ENCODE peak calls at places on chromosomes 11 and 22, in nine cellular contexts. P is heart left ventricle, A is cardiac muscle cell, C is H9, D is Peyer's patch, R is endodermal cell, U is H1, J is tibial nerve, K is right atrium auricular region. G is an unnamed sample. For H3K4me1, the result is how much of the 10 kb centered on the place peaks cover.

GRCh38 chr11:33015621-33016551 is at the start of gene DEPDC7:
- DNase-seq in A (peak), J (peak), P (peak), D (peak), C (peak), U (peak), K (peak), R (peak), G (peak)

GRCh38 chr11:130749216-130749615 is 167.1 kb downstream of the SNX19 start:
- DNase-seq in K (no peak), A (no peak), C (no peak), U (no peak), J (no peak), D (no peak), P (no peak), R (no peak), G (no peak)

GRCh38 chr11:28464252-28464867 is 356.2 kb downstream of the METTL15 start:
- DNase-seq in U (no peak), J (no peak), P (no peak), D (no peak), R (no peak), K (no peak), C (no peak), A (no peak), G (no peak)

GRCh38 chr22:41994506-41994905 is 4.1 kb upstream of the WBP2NL start:
- DNase-seq in C (no peak), J (no peak), D (no peak), A (no peak), U (no peak), P (no peak), K (no peak), R (peak), G (no peak)

GRCh38 chr22:20254975-20255946 is 12.9 kb downstream of the RTN4R start:
- DNase-seq in D (no peak), J (no peak), R (no peak), A (no peak), C (no peak), P (no peak), U (no peak), K (no peak), G (no peak)

GRCh38 chr11:85540635-85541034 is 86.5 kb downstream of the DLG2 start:
- DNase-seq in J (no peak), C (peak), P (no peak), A (no peak), K (no peak), D (no peak), R (peak), U (no peak), G (no peak)

GRCh38 chr11:31369348-31370329 is at the start of the genes DCDC1 and DNAJC24:
- DNase-seq in P (peak), U (peak), K (peak), D (peak), A (peak), R (peak), C (peak), J (peak), G (peak)

GRCh38 chr11:105156231-105156630 is 16.7 kb upstream of the CARD18 start:
- DNase-seq in K (no peak), U (no peak), D (no peak), P (no peak), C (no peak), R (no peak), A (no peak), J (no peak), G (no peak)

GRCh38 chr11:68471360-68472340 is 11.1 kb downstream of the PPP6R3 start:
- DNase-seq in C (no peak), P (no peak), J (no peak), U (peak), K (no peak), D (no peak), A (no peak), R (no peak), G (peak)

GRCh38 chr11:85889676-85890579 is 34.7 kb downstream of the CCDC83 start:
- DNase-seq in P (no peak), K (no peak), A (no peak), D (no peak), R (peak), J (no peak), C (no peak), U (no peak), G (no peak)

GRCh38 chr11:74138572-74138971 is 32.2 kb downstream of the C2CD3 start:
- DNase-seq in K (no peak), J (no peak), D (no peak), U (no peak), C (no peak), P (no peak), R (no peak), A (peak), G (no peak)

GRCh38 chr11:64141081-64141783 is 24.7 kb downstream of the MACROD1 start:
- DNase-seq in U (no peak), P (no peak), R (no peak), J (no peak), D (no peak), A (no peak), C (no peak), K (no peak), G (peak)

GRCh38 chr11:113384551-113384950 is 3.0 kb upstream of the ANKK1 start:
- DNase-seq in J (no peak), D (no peak), C (peak), R (no peak), U (no peak), A (peak), K (no peak), P (no peak), G (no peak)

GRCh38 chr22:20044495-20045151 is 23.7 kb downstream of the TANGO2 start:
- DNase-seq in K (no peak), D (no peak), P (no peak), C (no peak), R (no peak), U (no peak), J (no peak), A (no peak), G (no peak)

GRCh38 chr11:128174465-128175101 is 412.8 kb downstream of the ETS1 start:
- DNase-seq in R (peak), A (peak), D (no peak), U (no peak), P (no peak), J (no peak), C (peak), K (no peak), G (no peak)

GRCh38 chr11:122213111-122213510 is 97.1 kb upstream of the BLID start:
- DNase-seq in K (no peak), A (no peak), D (peak), J (no peak), C (no peak), R (no peak), P (no peak), U (no peak), G (no peak)

GRCh38 chr11:13238879-13239514 is 38.6 kb upstream of the BMAL1 start:
- DNase-seq in U (peak), K (no peak), C (peak), R (peak), P (no peak), J (no peak), A (peak), D (no peak), G (no peak)

GRCh38 chr11:71330349-71330748 is 78.0 kb upstream of the SHANK2 start:
- DNase-seq in D (no peak), A (no peak), R (no peak), U (no peak), P (no peak), J (no peak), K (no peak), C (no peak), G (peak)

GRCh38 chr11:82634091-82634490 is 99.6 kb downstream of the FAM181B start:
- DNase-seq in P (no peak), D (no peak), U (no peak), C (no peak), R (no peak), K (no peak), A (no peak), J (no peak), G (no peak)

GRCh38 chr22:45552580-45553332 is 50.1 kb downstream of the FBLN1 start:
- DNase-seq in A (no peak), J (peak), P (peak), D (peak), U (no peak), R (peak), C (peak), K (no peak), G (peak)

GRCh38 chr11:37313266-37313665 is 715.2 kb upstream of the RAG2 start:
- DNase-seq in P (no peak), A (no peak), D (no peak), U (no peak), R (no peak), C (no peak), K (no peak), J (no peak), G (no peak)

GRCh38 chr11:18371279-18371678 is 23.1 kb upstream of the LDHA start:
- DNase-seq in C (no peak), P (no peak), J (no peak), K (no peak), A (peak), R (no peak), D (no peak), U (no peak), G (no peak)

GRCh38 chr11:69888671-69889076 is 69.5 kb upstream of the FGF3 start:
- DNase-seq in A (peak), C (peak), R (peak), J (peak), K (peak), U (peak), P (no peak), D (peak), G (peak)

GRCh38 chr11:121369366-121369765 is 76.8 kb downstream of the SC5D start:
- DNase-seq in J (no peak), A (no peak), K (no peak), P (no peak), D (no peak), U (no peak), C (no peak), R (no peak), G (no peak)

GRCh38 chr11:106152013-106152412 is 74.6 kb downstream of the AASDHPPT start:
- DNase-seq in K (no peak), D (no peak), U (no peak), C (peak), P (no peak), J (no peak), R (peak), A (no peak), G (no peak)

GRCh38 chr11:3867209-3868071 is 12.0 kb downstream of the STIM1 start:
- DNase-seq in K (peak), A (peak), P (peak), U (no peak), J (no peak), R (no peak), D (no peak), C (no peak), G (no peak)

GRCh38 chr11:101576536-101576935 is 7.3 kb downstream of the TRPC6 start:
- DNase-seq in K (no peak), U (no peak), J (no peak), P (no peak), A (no peak), R (no peak), D (no peak), C (no peak), G (no peak)

GRCh38 chr11:78564037-78564888 is 10.4 kb downstream of the NARS2 start:
- DNase-seq in P (no peak), R (peak), C (no peak), U (no peak), D (no peak), K (no peak), J (no peak), A (peak), G (no peak)

GRCh38 chr11:73185680-73186293 is 32.3 kb upstream of the P2RY2 start:
- DNase-seq in P (no peak), K (no peak), D (no peak), J (no peak), A (no peak), C (no peak), U (no peak), R (no peak), G (peak)

GRCh38 chr11:27329867-27330632 is 33.0 kb downstream of the CCDC34 start:
- DNase-seq in A (no peak), R (no peak), K (no peak), J (no peak), C (no peak), P (no peak), U (no peak), D (no peak), G (no peak)
- H3K4me1 ChIP-seq in A (under half), R (under half), K (under half), J (under half), C (under half), P (under half), U (under half), D (under half), G (under half)

GRCh38 chr11:76653674-76654309 is 16.8 kb downstream of the LRRC32 start:
- DNase-seq in U (no peak), J (peak), C (peak), R (peak), A (no peak), D (peak), P (peak), K (peak), G (peak)

GRCh38 chr11:76654310-76654851 is 16.2 kb downstream of the LRRC32 start:
- DNase-seq in D (peak), C (peak), P (peak), A (no peak), K (peak), J (peak), U (no peak), R (peak), G (peak)

GRCh38 chr11:76655466-76656086 is 15.0 kb downstream of the LRRC32 start:
- DNase-seq in C (peak), U (no peak), A (no peak), D (peak), R (peak), K (no peak), J (no peak), P (no peak), G (peak)

GRCh38 chr11:76654980-76655379 is 15.6 kb downstream of the LRRC32 start:
- DNase-seq in R (peak), P (no peak), J (no peak), D (no peak), U (no peak), K (no peak), A (no peak), C (peak), G (no peak)

DNA sequence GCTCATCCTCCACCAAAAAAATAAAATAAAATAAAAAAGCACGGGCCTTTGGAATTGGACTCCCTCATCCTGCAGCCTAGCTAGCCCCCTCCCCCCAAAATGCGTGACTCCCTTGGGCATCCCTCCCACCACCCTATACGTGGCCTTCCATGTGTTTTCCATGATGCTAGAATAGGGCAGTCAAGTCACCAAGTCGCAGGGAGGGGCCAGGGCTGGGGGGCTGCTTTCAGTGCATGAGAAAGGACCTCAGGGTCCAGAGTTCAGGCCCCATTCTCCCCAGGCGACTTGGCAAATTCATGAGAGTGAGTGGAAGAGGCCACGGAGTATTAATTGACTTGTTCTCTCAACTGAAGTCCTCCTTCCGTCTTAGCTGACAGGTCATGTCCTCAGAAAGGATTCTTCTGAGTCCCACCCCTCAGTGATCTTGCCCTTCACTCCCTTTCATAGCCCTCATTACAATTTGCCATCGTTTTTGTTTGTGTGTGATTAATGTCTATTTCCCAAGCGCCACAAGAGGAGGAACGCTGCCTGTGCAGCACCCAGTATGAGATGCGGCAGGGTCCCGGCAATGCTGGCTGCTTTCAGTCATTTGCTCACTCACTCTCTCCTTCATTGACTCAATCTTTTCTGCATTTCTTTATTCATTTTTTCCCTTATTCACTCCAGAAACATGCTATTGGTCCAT is 17.4 kb downstream of the LRRC32 start:
- DNase-seq in K (no peak), R (peak), P (no peak), U (no peak), A (no peak), C (peak), J (peak), D (peak), G (peak)
- H3K27ac ChIP-seq in K (peak), R (no peak), P (peak), U (no peak), A (no peak), C (no peak), J (no peak), D (peak), G (peak)

DNA sequence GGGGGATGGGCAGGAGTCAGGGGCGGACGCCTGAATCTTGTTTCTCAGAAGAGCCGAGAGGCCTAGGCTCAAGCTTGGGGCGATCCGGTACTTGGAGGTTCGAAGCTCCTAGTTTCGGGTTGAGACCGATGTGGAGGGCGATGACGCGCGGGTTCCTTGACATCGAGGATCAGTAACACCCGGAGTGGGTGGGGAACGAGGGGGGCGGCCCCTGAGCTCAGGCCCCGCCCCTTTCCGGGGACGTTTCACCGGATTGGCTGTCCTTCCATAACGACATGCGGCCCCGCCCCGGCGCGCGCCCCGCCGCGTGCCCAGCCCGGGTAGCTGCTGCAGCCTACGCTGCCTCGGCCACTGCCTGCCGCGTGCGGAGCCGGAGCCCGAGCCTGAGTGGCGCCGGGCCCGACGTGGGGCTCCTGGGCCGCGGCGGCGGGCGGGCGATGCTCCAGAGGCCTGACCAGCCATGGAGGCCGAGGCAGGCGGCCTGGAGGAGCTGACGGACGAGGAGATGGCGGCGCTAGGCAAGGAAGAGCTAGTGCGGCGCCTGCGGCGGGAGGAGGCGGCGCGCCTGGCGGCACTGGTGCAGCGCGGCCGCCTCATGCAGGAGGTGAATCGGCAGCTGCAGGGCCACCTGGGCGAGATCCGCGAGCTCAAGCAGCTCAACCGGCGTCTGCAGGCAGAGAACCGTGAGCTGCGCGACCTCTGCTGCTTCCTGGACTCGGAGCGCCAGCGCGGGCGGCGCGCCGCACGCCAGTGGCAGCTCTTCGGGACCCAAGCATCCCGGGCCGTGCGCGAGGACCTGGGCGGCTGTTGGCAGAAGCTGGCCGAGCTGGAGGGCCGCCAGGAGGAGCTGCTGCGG is at the start of gene CCDC85B:
- DNase-seq in A (peak), C (peak), D (peak), U (peak), P (peak), J (peak), K (peak), R (peak), G (peak)
- TF ChIP-seq CTCF in A (peak), C (peak), D (peak), U (peak), P (no peak), J (peak), K (no peak), R (peak), G (no peak)

DNA sequence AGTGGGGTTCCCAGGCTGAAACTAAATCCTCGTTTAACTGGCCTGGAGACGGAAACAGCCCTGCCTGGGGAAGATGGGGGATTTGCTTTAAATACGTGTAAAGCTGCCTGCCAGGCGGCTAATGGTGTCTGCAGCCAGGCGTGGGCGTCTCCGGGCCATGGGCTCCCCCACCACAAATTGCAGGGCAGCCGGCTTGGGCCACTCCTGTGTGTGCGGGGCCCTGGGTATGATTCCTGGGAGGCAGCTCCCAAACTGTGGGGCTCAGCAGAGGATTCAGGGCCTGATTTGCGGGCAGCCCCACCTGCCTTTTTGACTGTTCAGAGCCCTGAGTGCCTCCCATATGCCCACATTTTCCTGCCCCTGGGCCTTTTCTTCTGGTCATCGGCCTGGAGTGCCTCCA is 110.6 kb downstream of the KCNQ1 start:
- DNase-seq in K (no peak), C (no peak), R (peak), U (no peak), A (no peak), D (no peak), J (peak), P (peak), G (peak)
- H3K4me1 ChIP-seq in K (under half), C (under half), R (under half), U (under half), A (under half), D (under half), J (under half), P (under half), G (under half)

GRCh38 chr22:40484906-40485660 is 114.7 kb downstream of the SGSM3 start:
- DNase-seq in K (no peak), J (no peak), R (no peak), D (no peak), P (no peak), A (no peak), C (no peak), U (no peak), G (no peak)
- H3K27ac ChIP-seq in K (no peak), J (no peak), R (peak), D (no peak), P (no peak), A (no peak), C (no peak), U (no peak), G (no peak)

G was measured in kidney.